ENCODE peak calls at places on chromosome 4, in eight cellular contexts. One of them, this sample, is unnamed.

GRCh38 chr4:123304151-123305021 is 92.2 kb upstream of the SPRY1 start:
- DNase-seq in right lobe of liver: no peak
- DNase-seq in fibroblast of lung: peak
- DNase-seq in PC-9: no peak
- DNase-seq in left lung: no peak
- DNase-seq in GM23248: no peak
- DNase-seq in colonic mucosa: no peak
- DNase-seq in astrocyte of the spinal cord: no peak
- DNase-seq in this sample: no peak

GRCh38 chr4:140174535-140174934 is 20.6 kb upstream of the MAML3 start:
- DNase-seq in right lobe of liver: no peak
- DNase-seq in fibroblast of lung: no peak
- DNase-seq in PC-9: no peak
- DNase-seq in left lung: no peak
- DNase-seq in GM23248: no peak
- DNase-seq in colonic mucosa: no peak
- DNase-seq in astrocyte of the spinal cord: no peak
- DNase-seq in this sample: no peak

GRCh38 chr4:153465583-153465921 is 608 bp upstream of the TMEM131L start:
- DNase-seq in right lobe of liver: peak
- DNase-seq in fibroblast of lung: peak
- DNase-seq in PC-9: peak
- DNase-seq in left lung: peak
- DNase-seq in GM23248: peak
- DNase-seq in colonic mucosa: peak
- DNase-seq in astrocyte of the spinal cord: peak
- DNase-seq in this sample: no peak

GRCh38 chr4:74501579-74501978 is 56.6 kb downstream of the AREG start:
- DNase-seq in right lobe of liver: no peak
- DNase-seq in fibroblast of lung: peak
- DNase-seq in PC-9: no peak
- DNase-seq in left lung: no peak
- DNase-seq in GM23248: peak
- DNase-seq in colonic mucosa: no peak
- DNase-seq in astrocyte of the spinal cord: peak
- DNase-seq in this sample: peak

GRCh38 chr4:13327991-13328390 is 156.1 kb downstream of the RAB28 start:
- DNase-seq in right lobe of liver: no peak
- DNase-seq in fibroblast of lung: no peak
- DNase-seq in PC-9: no peak
- DNase-seq in left lung: no peak
- DNase-seq in GM23248: peak
- DNase-seq in colonic mucosa: no peak
- DNase-seq in astrocyte of the spinal cord: no peak
- DNase-seq in this sample: no peak

GRCh38 chr4:47209833-47210232 is 178.5 kb downstream of the GABRB1 start:
- DNase-seq in right lobe of liver: no peak
- DNase-seq in fibroblast of lung: peak
- DNase-seq in PC-9: no peak
- DNase-seq in left lung: no peak
- DNase-seq in GM23248: peak
- DNase-seq in colonic mucosa: no peak
- DNase-seq in astrocyte of the spinal cord: peak
- DNase-seq in this sample: peak

GRCh38 chr4:54276633-54277426 is 47.7 kb downstream of the PDGFRA start:
- DNase-seq in right lobe of liver: no peak
- DNase-seq in fibroblast of lung: no peak
- DNase-seq in PC-9: no peak
- DNase-seq in left lung: no peak
- DNase-seq in GM23248: peak
- DNase-seq in colonic mucosa: no peak
- DNase-seq in astrocyte of the spinal cord: peak
- DNase-seq in this sample: no peak

GRCh38 chr4:140049924-140050681 is 103.9 kb downstream of the MAML3 start:
- DNase-seq in right lobe of liver: no peak
- DNase-seq in fibroblast of lung: peak
- DNase-seq in PC-9: no peak
- DNase-seq in left lung: no peak
- DNase-seq in GM23248: peak
- DNase-seq in colonic mucosa: no peak
- DNase-seq in astrocyte of the spinal cord: peak
- DNase-seq in this sample: no peak

GRCh38 chr4:184387351-184387750 is 87.0 kb downstream of the IRF2 start:
- DNase-seq in right lobe of liver: peak
- DNase-seq in fibroblast of lung: no peak
- DNase-seq in PC-9: no peak
- DNase-seq in left lung: no peak
- DNase-seq in GM23248: no peak
- DNase-seq in colonic mucosa: no peak
- DNase-seq in astrocyte of the spinal cord: no peak
- DNase-seq in this sample: no peak

GRCh38 chr4:181525641-181526040 is 717.6 kb upstream of the TENM3 start:
- DNase-seq in right lobe of liver: no peak
- DNase-seq in fibroblast of lung: no peak
- DNase-seq in PC-9: no peak
- DNase-seq in left lung: no peak
- DNase-seq in GM23248: no peak
- DNase-seq in colonic mucosa: no peak
- DNase-seq in astrocyte of the spinal cord: no peak
- DNase-seq in this sample: no peak

GRCh38 chr4:40379248-40379647 is 44.1 kb downstream of the CHRNA9 start:
- DNase-seq in right lobe of liver: peak
- DNase-seq in fibroblast of lung: no peak
- DNase-seq in PC-9: no peak
- DNase-seq in left lung: no peak
- DNase-seq in GM23248: no peak
- DNase-seq in colonic mucosa: no peak
- DNase-seq in astrocyte of the spinal cord: no peak
- DNase-seq in this sample: no peak

GRCh38 chr4:40375620-40376019 is 40.5 kb downstream of the CHRNA9 start:
- DNase-seq in right lobe of liver: no peak
- DNase-seq in fibroblast of lung: no peak
- DNase-seq in PC-9: no peak
- DNase-seq in left lung: no peak
- DNase-seq in GM23248: no peak
- DNase-seq in colonic mucosa: no peak
- DNase-seq in astrocyte of the spinal cord: no peak
- DNase-seq in this sample: no peak

GRCh38 chr4:40380647-40381046 is 45.5 kb downstream of the CHRNA9 start:
- DNase-seq in right lobe of liver: no peak
- DNase-seq in fibroblast of lung: no peak
- DNase-seq in PC-9: no peak
- DNase-seq in left lung: no peak
- DNase-seq in GM23248: no peak
- DNase-seq in colonic mucosa: no peak
- DNase-seq in astrocyte of the spinal cord: no peak
- DNase-seq in this sample: no peak

GRCh38 chr4:40377462-40378385 is 42.6 kb downstream of the CHRNA9 start:
- DNase-seq in right lobe of liver: no peak
- DNase-seq in fibroblast of lung: peak
- DNase-seq in PC-9: peak
- DNase-seq in left lung: no peak
- DNase-seq in GM23248: peak
- DNase-seq in colonic mucosa: peak
- DNase-seq in astrocyte of the spinal cord: peak
- DNase-seq in this sample: no peak

DNA sequence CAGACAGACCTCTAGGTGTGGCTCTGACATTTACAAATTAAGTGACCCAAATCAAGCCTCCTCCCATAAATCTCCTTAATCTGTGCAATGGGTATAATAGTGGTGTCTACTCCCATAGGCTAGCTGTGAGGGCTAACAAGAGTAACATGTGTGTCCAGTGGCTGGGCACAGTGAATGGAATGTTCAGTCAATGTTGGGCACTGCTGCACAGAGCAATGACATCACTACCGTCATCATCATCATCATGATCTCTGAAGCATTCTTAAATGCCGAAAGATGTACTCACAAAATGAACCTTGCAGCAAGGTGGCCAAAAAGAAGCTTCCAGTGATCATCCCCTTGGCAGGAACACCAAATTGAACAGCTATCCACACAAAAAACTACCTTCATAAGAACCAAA is 43.5 kb downstream of the CHRNA9 start:
- DNase-seq in right lobe of liver: no peak
- DNase-seq in fibroblast of lung: no peak
- DNase-seq in PC-9: no peak
- DNase-seq in left lung: no peak
- DNase-seq in GM23248: no peak
- DNase-seq in colonic mucosa: no peak
- DNase-seq in astrocyte of the spinal cord: no peak
- DNase-seq in this sample: no peak
- H3K4me3 ChIP-seq in right lobe of liver: no peak
- H3K4me3 ChIP-seq in fibroblast of lung: no peak
- H3K4me3 ChIP-seq in PC-9: no peak
- H3K4me3 ChIP-seq in left lung: no peak
- H3K4me3 ChIP-seq in GM23248: no peak
- H3K4me3 ChIP-seq in colonic mucosa: no peak
- H3K4me3 ChIP-seq in astrocyte of the spinal cord: no peak
- H3K4me3 ChIP-seq in this sample: no peak

DNA sequence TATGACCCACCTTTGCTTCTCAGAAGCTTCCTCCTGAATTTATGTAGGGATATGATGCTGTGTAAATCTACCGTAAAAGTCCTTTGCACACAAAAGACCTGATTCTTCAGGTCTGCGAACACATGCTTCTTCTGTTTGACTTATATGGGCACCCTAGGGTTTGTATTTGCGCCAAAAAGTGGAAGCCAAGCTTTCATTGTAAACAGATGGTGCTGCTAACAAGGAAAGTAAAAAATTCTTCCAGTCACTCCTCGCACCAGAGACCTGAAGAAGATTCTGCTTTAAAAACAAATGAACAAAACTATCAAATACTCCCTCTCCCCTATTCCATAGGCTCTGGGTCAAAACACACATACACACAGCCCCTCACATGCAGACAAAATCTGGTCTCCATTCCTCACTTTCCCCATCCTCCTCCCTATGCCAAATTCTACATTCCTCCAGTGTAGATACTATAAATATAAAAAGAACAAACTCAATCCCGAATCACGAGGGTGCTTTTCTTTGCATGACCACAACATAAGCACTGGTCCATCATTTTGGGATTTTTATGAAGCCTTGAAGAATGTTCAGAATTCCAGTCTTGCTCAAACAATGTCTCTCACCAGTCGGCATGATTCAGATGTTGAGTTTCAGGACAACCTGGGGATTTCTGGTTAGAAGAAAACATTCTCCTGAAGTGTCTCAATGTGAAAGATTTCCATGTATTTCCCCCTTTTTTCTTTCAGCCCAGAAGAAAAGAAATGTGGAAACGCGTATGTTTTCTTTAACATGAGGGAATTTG is 125.1 kb downstream of the PALLD start:
- DNase-seq in right lobe of liver: no peak
- DNase-seq in fibroblast of lung: peak
- DNase-seq in PC-9: no peak
- DNase-seq in left lung: no peak
- DNase-seq in GM23248: peak
- DNase-seq in colonic mucosa: no peak
- DNase-seq in astrocyte of the spinal cord: peak
- DNase-seq in this sample: peak
- H3K4me3 ChIP-seq in right lobe of liver: no peak
- H3K4me3 ChIP-seq in fibroblast of lung: no peak
- H3K4me3 ChIP-seq in PC-9: no peak
- H3K4me3 ChIP-seq in left lung: no peak
- H3K4me3 ChIP-seq in GM23248: no peak
- H3K4me3 ChIP-seq in colonic mucosa: no peak
- H3K4me3 ChIP-seq in astrocyte of the spinal cord: no peak
- H3K4me3 ChIP-seq in this sample: no peak

GRCh38 chr4:186483656-186484055 is 71.7 kb downstream of the MTNR1A start:
- DNase-seq in right lobe of liver: no peak
- DNase-seq in fibroblast of lung: no peak
- DNase-seq in PC-9: no peak
- DNase-seq in left lung: no peak
- DNase-seq in GM23248: no peak
- DNase-seq in colonic mucosa: no peak
- DNase-seq in astrocyte of the spinal cord: no peak
- DNase-seq in this sample: no peak

GRCh38 chr4:186487726-186488125 is 67.6 kb downstream of the MTNR1A start:
- DNase-seq in right lobe of liver: no peak
- DNase-seq in fibroblast of lung: no peak
- DNase-seq in PC-9: no peak
- DNase-seq in left lung: no peak
- DNase-seq in GM23248: no peak
- DNase-seq in colonic mucosa: no peak
- DNase-seq in astrocyte of the spinal cord: no peak
- DNase-seq in this sample: no peak

GRCh38 chr4:186485621-186486062 is 69.7 kb downstream of the MTNR1A start:
- DNase-seq in right lobe of liver: no peak
- DNase-seq in fibroblast of lung: peak
- DNase-seq in PC-9: no peak
- DNase-seq in left lung: peak
- DNase-seq in GM23248: peak
- DNase-seq in colonic mucosa: no peak
- DNase-seq in astrocyte of the spinal cord: peak
- DNase-seq in this sample: no peak

GRCh38 chr4:186481998-186482790 is 73.2 kb downstream of the MTNR1A start:
- DNase-seq in right lobe of liver: no peak
- DNase-seq in fibroblast of lung: no peak
- DNase-seq in PC-9: no peak
- DNase-seq in left lung: no peak
- DNase-seq in GM23248: no peak
- DNase-seq in colonic mucosa: no peak
- DNase-seq in astrocyte of the spinal cord: no peak
- DNase-seq in this sample: no peak

GRCh38 chr4:186486172-186486571 is 69.2 kb downstream of the MTNR1A start:
- DNase-seq in right lobe of liver: no peak
- DNase-seq in fibroblast of lung: peak
- DNase-seq in PC-9: no peak
- DNase-seq in left lung: no peak
- DNase-seq in GM23248: peak
- DNase-seq in colonic mucosa: no peak
- DNase-seq in astrocyte of the spinal cord: peak
- DNase-seq in this sample: no peak
- H3K4me3 ChIP-seq in right lobe of liver: no peak
- H3K4me3 ChIP-seq in fibroblast of lung: peak
- H3K4me3 ChIP-seq in PC-9: no peak
- H3K4me3 ChIP-seq in left lung: no peak
- H3K4me3 ChIP-seq in GM23248: no peak
- H3K4me3 ChIP-seq in colonic mucosa: no peak
- H3K4me3 ChIP-seq in astrocyte of the spinal cord: no peak
- H3K4me3 ChIP-seq in this sample: peak

GRCh38 chr4:101357751-101358150 is 10.4 kb upstream of the PPP3CA start:
- DNase-seq in right lobe of liver: no peak
- DNase-seq in fibroblast of lung: no peak
- DNase-seq in PC-9: no peak
- DNase-seq in left lung: no peak
- DNase-seq in GM23248: peak
- DNase-seq in colonic mucosa: no peak
- DNase-seq in astrocyte of the spinal cord: no peak
- DNase-seq in this sample: no peak

GRCh38 chr4:101355767-101356702 is 8.7 kb upstream of the PPP3CA start:
- DNase-seq in right lobe of liver: no peak
- DNase-seq in fibroblast of lung: peak
- DNase-seq in PC-9: peak
- DNase-seq in left lung: no peak
- DNase-seq in GM23248: peak
- DNase-seq in colonic mucosa: no peak
- DNase-seq in astrocyte of the spinal cord: peak
- DNase-seq in this sample: no peak

GRCh38 chr4:101355246-101355645 is 7.9 kb upstream of the PPP3CA start:
- DNase-seq in right lobe of liver: no peak
- DNase-seq in fibroblast of lung: no peak
- DNase-seq in PC-9: no peak
- DNase-seq in left lung: no peak
- DNase-seq in GM23248: no peak
- DNase-seq in colonic mucosa: no peak
- DNase-seq in astrocyte of the spinal cord: no peak
- DNase-seq in this sample: no peak

GRCh38 chr4:101356928-101357327 is 9.6 kb upstream of the PPP3CA start:
- DNase-seq in right lobe of liver: peak
- DNase-seq in fibroblast of lung: peak
- DNase-seq in PC-9: peak
- DNase-seq in left lung: no peak
- DNase-seq in GM23248: peak
- DNase-seq in colonic mucosa: no peak
- DNase-seq in astrocyte of the spinal cord: peak
- DNase-seq in this sample: peak
- H3K4me3 ChIP-seq in right lobe of liver: no peak
- H3K4me3 ChIP-seq in fibroblast of lung: peak
- H3K4me3 ChIP-seq in PC-9: no peak
- H3K4me3 ChIP-seq in left lung: no peak
- H3K4me3 ChIP-seq in GM23248: peak
- H3K4me3 ChIP-seq in colonic mucosa: no peak
- H3K4me3 ChIP-seq in astrocyte of the spinal cord: no peak
- H3K4me3 ChIP-seq in this sample: no peak